ENCODE peak calls at places on chromosomes 6 and 20, in six cellular contexts. A is A549, O is Peyer's patch, J is heart left ventricle, P is lower lobe of right lung, M is left lung. F is an unnamed sample. For H3K4me1, the result is how much of the 10 kb centered on the place peaks cover.

GRCh38 chr6:35635601-35636597 is 52.8 kb downstream of the FKBP5 start:
- DNase-seq in A (no peak), O (no peak), J (no peak), P (no peak), M (no peak), F (no peak)

GRCh38 chr20:37940161-37940560 is 37.2 kb downstream of the VSTM2L start:
- DNase-seq in A (no peak), O (no peak), J (no peak), P (no peak), M (no peak), F (no peak)

GRCh38 chr20:58420798-58421496 is 31.9 kb downstream of the VAPB start:
- DNase-seq in A (peak), O (no peak), J (no peak), P (no peak), M (no peak), F (no peak)

GRCh38 chr6:73746776-73747175 is 50.8 kb downstream of the CD109 start:
- DNase-seq in A (no peak), O (no peak), J (no peak), P (no peak), M (no peak), F (no peak)

GRCh38 chr20:54212871-54213270 is 5.0 kb downstream of the PFDN4 start:
- DNase-seq in A (no peak), O (no peak), J (no peak), P (no peak), M (no peak), F (no peak)

GRCh38 chr6:53441035-53441493 is 92.3 kb upstream of the ELOVL5 start:
- DNase-seq in A (no peak), O (no peak), J (no peak), P (no peak), M (no peak), F (no peak)

GRCh38 chr20:6707231-6707870 is 60.1 kb upstream of the BMP2 start:
- DNase-seq in A (no peak), O (no peak), J (no peak), P (no peak), M (no peak), F (no peak)

GRCh38 chr6:35663447-35664235 is 25.1 kb downstream of the FKBP5 start:
- DNase-seq in A (no peak), O (no peak), J (no peak), P (no peak), M (no peak), F (no peak)

GRCh38 chr20:25195014-25195961 is at the start of gene ENTPD6:
- DNase-seq in A (peak), O (peak), J (peak), P (peak), M (peak), F (peak)

GRCh38 chr6:14671261-14671681 is 553.7 kb downstream of the CD83 start:
- DNase-seq in A (no peak), O (no peak), J (no peak), P (no peak), M (no peak), F (peak)

GRCh38 chr20:24502184-24502583 is 32.8 kb downstream of the SYNDIG1 start:
- DNase-seq in A (peak), O (no peak), J (no peak), P (no peak), M (no peak), F (no peak)

GRCh38 chr6:90870561-90870960 is 283.7 kb upstream of the MAP3K7 start:
- DNase-seq in A (no peak), O (no peak), J (no peak), P (no peak), M (no peak), F (no peak)

GRCh38 chr6:19723533-19723932 is 113.6 kb upstream of the ID4 start:
- DNase-seq in A (peak), O (no peak), J (no peak), P (no peak), M (no peak), F (no peak)

GRCh38 chr6:109362102-109362884 is 20.0 kb downstream of the CD164 start:
- DNase-seq in A (no peak), O (no peak), J (no peak), P (no peak), M (no peak), F (no peak)

GRCh38 chr6:17987576-17988421 is at the start of gene KIF13A:
- DNase-seq in A (peak), O (peak), J (peak), P (peak), M (peak), F (no peak)
- H3K4me1 ChIP-seq in A (under half), O (under half), J (under half), P (under half), M (under half), F (under half)

DNA sequence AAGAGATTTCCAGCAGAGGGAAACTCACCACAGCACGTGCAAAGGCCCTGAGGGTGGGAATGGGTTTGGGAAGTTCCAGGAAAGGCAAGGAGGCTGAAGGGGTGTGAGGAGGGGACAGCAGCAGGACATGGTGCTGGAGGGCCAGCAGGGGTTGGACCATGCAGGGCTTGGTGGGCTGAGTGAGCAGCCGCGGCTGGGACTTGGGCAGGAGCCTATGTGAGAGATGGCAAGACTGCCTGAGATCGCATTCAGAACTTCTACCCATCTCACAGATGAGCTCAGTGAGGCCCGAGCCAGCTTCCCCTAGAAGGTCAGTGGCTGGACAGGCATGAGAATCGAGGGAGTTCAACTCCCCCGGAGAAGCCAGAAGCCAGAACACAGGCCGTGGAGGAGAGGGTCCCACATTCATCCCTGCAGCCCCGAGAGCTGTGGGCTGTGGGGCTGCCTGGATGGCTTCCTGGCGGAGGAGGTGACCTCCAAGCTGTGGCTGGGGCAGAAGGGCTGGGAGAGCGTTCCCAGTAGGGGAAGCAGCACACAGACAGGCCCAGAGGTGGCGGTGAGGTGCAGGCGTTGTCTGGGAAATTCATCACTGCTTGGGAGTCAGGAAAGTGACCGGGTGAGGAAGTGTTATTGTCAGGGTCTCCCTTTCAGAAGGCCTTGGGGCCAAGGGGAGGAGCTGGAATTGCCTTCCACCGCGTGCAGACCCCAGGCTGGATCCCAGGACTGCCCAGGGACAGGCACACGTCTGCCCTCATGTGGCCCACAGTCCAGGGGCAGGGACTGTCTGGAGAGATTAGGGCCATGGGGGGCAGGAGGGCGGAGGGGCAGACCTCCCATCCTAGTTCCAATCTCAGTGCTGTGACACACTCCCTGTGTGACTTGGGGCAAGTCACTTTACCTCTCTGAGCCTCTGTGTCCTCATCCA is 103.8 kb downstream of the CEBPB start:
- DNase-seq in A (no peak), O (no peak), J (no peak), P (no peak), M (peak), F (no peak)
- TF ChIP-seq CTCF in A (no peak), O (no peak), J (no peak), P (no peak), M (no peak), F (no peak)

GRCh38 chr6:144340541-144341371 is 55.6 kb downstream of the UTRN start:
- DNase-seq in A (no peak), O (no peak), J (no peak), P (no peak), M (no peak), F (no peak)

GRCh38 chr6:144338474-144338873 is 53.3 kb downstream of the UTRN start:
- DNase-seq in A (no peak), O (no peak), J (no peak), P (no peak), M (no peak), F (no peak)

GRCh38 chr6:144341831-144342527 is 56.8 kb downstream of the UTRN start:
- DNase-seq in A (no peak), O (no peak), J (no peak), P (no peak), M (no peak), F (no peak)

GRCh38 chr6:144338951-144339681 is 54.0 kb downstream of the UTRN start:
- DNase-seq in A (no peak), O (no peak), J (no peak), P (no peak), M (no peak), F (no peak)

GRCh38 chr6:144339859-144340452 is 54.8 kb downstream of the UTRN start:
- DNase-seq in A (no peak), O (no peak), J (no peak), P (no peak), M (no peak), F (no peak)
- H3K4me1 ChIP-seq in A (half or more), O (under half), J (under half), P (half or more), M (half or more), F (half or more)

DNA sequence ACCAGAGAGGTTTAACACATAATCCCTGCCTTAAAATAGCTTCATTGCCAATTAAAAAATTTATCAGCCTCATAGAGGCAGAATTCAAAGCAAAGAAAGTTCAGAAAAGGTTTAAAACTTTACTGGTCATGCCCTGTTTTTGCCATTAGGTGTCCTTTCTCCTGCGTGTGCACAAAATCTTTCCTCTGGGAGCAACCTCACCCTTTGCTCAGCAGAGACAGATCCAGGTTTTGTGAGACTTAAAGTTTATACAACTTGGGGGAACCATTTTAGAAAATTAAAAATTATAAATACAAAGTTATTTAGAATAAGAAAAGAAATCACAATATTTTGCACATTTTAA is 41.8 kb upstream of the SLC22A16 start:
- DNase-seq in A (peak), O (no peak), J (no peak), P (no peak), M (no peak), F (no peak)
- TF ChIP-seq CTCF in A (peak), O (peak), J (peak), P (no peak), M (peak), F (peak)

GRCh38 chr6:157721431-157722229 is 101.4 kb upstream of the SNX9 start:
- DNase-seq in A (no peak), O (no peak), J (no peak), P (no peak), M (no peak), F (no peak)

GRCh38 chr6:157716553-157716952 is 106.5 kb upstream of the SNX9 start:
- DNase-seq in A (no peak), O (no peak), J (no peak), P (no peak), M (no peak), F (no peak)

GRCh38 chr6:157717266-157717870 is 105.7 kb upstream of the SNX9 start:
- DNase-seq in A (no peak), O (no peak), J (no peak), P (no peak), M (no peak), F (no peak)

GRCh38 chr6:157715766-157716171 is 107.3 kb upstream of the SNX9 start:
- DNase-seq in A (no peak), O (no peak), J (peak), P (no peak), M (no peak), F (no peak)

GRCh38 chr6:157718788-157719187 is 104.3 kb upstream of the SNX9 start:
- DNase-seq in A (no peak), O (no peak), J (no peak), P (no peak), M (no peak), F (no peak)
- H3K4me1 ChIP-seq in A (under half), O (under half), J (under half), P (under half), M (under half), F (under half)

DNA sequence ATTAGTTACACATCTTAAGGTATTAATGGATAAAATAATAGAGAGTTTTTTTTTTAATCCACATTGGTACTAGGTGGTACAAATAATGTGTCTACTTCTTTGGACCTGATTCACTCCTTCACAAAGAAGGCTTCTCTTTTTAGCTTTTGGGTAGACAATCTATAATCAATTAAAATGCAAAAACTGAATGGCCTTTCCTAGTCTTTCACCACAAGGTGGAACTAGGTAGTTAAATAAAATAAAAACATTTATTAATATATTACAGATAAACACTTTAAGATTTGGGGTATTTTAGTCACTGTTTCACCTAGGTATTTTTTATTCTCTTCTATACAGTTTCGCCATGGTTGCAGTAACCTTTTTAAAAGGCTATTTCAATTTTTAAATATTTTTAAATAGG is 68.3 kb upstream of the DST start:
- DNase-seq in A (no peak), O (no peak), J (no peak), P (no peak), M (no peak), F (no peak)
- TF ChIP-seq CTCF in A (peak), O (no peak), J (no peak), P (no peak), M (peak), F (no peak)

GRCh38 chr6:31165986-31166385 is 4.5 kb downstream of the POU5F1 start:
- DNase-seq in A (no peak), O (no peak), J (no peak), P (no peak), M (no peak), F (no peak)

GRCh38 chr6:31163922-31164321 is 5.5 kb downstream of the TCF19 start:
- DNase-seq in A (no peak), O (no peak), J (no peak), P (no peak), M (no peak), F (no peak)

GRCh38 chr6:31161216-31162126 is 3.1 kb downstream of the TCF19 start:
- DNase-seq in A (no peak), O (no peak), J (no peak), P (no peak), M (no peak), F (no peak)

GRCh38 chr6:31158863-31159855 is 770 bp downstream of the TCF19 start:
- DNase-seq in A (peak), O (peak), J (no peak), P (no peak), M (no peak), F (peak)

GRCh38 chr6:31162463-31163165 is 4.2 kb downstream of the TCF19 start:
- DNase-seq in A (no peak), O (no peak), J (no peak), P (no peak), M (no peak), F (no peak)
- H3K4me1 ChIP-seq in A (under half), O (under half), J (under half), P (under half), M (under half), F (under half)

F was measured in DND-41.